ENCODE peak calls at places on chromosomes 2 and 18, in six cellular contexts. M is NCI-H748 treated with DMSO at 0.1 percent for 48 hours, Q is RWPE1, J is adipocyte, B is mesendoderm, D is foreskin fibroblast. U is an unnamed sample.

GRCh38 chr2:197575987-197576386 is 60.1 kb downstream of the MOB4 start:
- DNase-seq in M (no peak), Q (no peak), J (peak; percentile 12), B (no peak), D (peak; percentile 39), U (no peak)

GRCh38 chr2:71686781-71687180 is 233.4 kb downstream of the DYSF start:
- DNase-seq in M (no peak), Q (no peak), J (no peak), B (no peak), D (no peak), U (no peak)

GRCh38 chr18:3664563-3665178 is 214.7 kb downstream of the TGIF1 start:
- DNase-seq in M (no peak), Q (no peak), J (peak; percentile 29), B (peak; percentile 77), D (no peak), U (no peak)

GRCh38 chr2:38740851-38741541 is 10.2 kb downstream of the SRSF7 start:
- DNase-seq in M (peak; percentile 24), Q (no peak), J (peak; percentile 75), B (peak; percentile 64), D (peak; percentile 17), U (no peak)

GRCh38 chr18:58247363-58247834 is 203.4 kb downstream of the NEDD4L start:
- DNase-seq in M (no peak), Q (no peak), J (no peak), B (peak; percentile 67), D (no peak), U (no peak)

GRCh38 chr2:168962636-168963035 is 61.5 kb downstream of the G6PC2 start:
- DNase-seq in M (no peak), Q (no peak), J (no peak), B (no peak), D (no peak), U (no peak)

GRCh38 chr2:132477962-132478361 is 61.4 kb downstream of the GPR39 start:
- DNase-seq in M (no peak), Q (no peak), J (peak; percentile 80), B (no peak), D (peak; percentile 34), U (peak; percentile 67)

GRCh38 chr2:3594493-3595281 is at the start of gene COLEC11:
- DNase-seq in M (no peak), Q (no peak), J (peak; percentile 28), B (peak; percentile 70), D (no peak), U (no peak)

GRCh38 chr2:79782540-79782939 is 269.7 kb downstream of the CTNNA2 start:
- DNase-seq in M (no peak), Q (no peak), J (no peak), B (peak; percentile 86), D (no peak), U (no peak)

GRCh38 chr2:3179626-3180025 is 198.0 kb downstream of the EIPR1 start:
- DNase-seq in M (no peak), Q (no peak), J (no peak), B (no peak), D (no peak), U (no peak)

GRCh38 chr2:75614062-75614710 is 32.4 kb upstream of the MRPL19 start:
- DNase-seq in M (no peak), Q (peak; percentile 46), J (peak; percentile 59), B (no peak), D (no peak), U (no peak)

GRCh38 chr18:616380-616995 is 19.7 kb downstream of the CLUL1 start:
- DNase-seq in M (peak; percentile 48), Q (peak; percentile 41), J (peak; percentile 85), B (peak; percentile 41), D (peak; percentile 33), U (no peak)

GRCh38 chr2:104312684-104313083 is 541.2 kb upstream of the POU3F3 start:
- DNase-seq in M (no peak), Q (no peak), J (no peak), B (peak; percentile 14), D (no peak), U (no peak)

GRCh38 chr2:55985406-55985805 is 61.8 kb upstream of the EFEMP1 start:
- DNase-seq in M (no peak), Q (no peak), J (no peak), B (no peak), D (no peak), U (no peak)

GRCh38 chr2:79876430-79876829 is 363.6 kb downstream of the CTNNA2 start:
- DNase-seq in M (no peak), Q (peak; percentile 8), J (peak; percentile 24), B (peak; percentile 41), D (no peak), U (no peak)

GRCh38 chr2:196535742-196536141 is 103.8 kb upstream of the CCDC150 start:
- DNase-seq in M (peak; percentile 26), Q (peak; percentile 13), J (no peak), B (no peak), D (no peak), U (no peak)

GRCh38 chr18:4405965-4406364 is 49.1 kb downstream of the DLGAP1 start:
- DNase-seq in M (no peak), Q (no peak), J (no peak), B (peak; percentile 23), D (no peak), U (no peak)

GRCh38 chr18:76613058-76613457 is 118.0 kb upstream of the ZNF516 start:
- DNase-seq in M (no peak), Q (no peak), J (no peak), B (no peak), D (no peak), U (no peak)

GRCh38 chr2:127531133-127531709 is 4.3 kb upstream of the MYO7B start:
- DNase-seq in M (no peak), Q (peak; percentile 26), J (no peak), B (no peak), D (no peak), U (no peak)

GRCh38 chr2:68466361-68466777 is 725 bp downstream of the FBXO48 start:
- DNase-seq in M (no peak), Q (no peak), J (peak; percentile 70), B (peak; percentile 35), D (peak; percentile 54), U (peak; percentile 34)

GRCh38 chr2:12317853-12318426 is 398.8 kb upstream of the TRIB2 start:
- DNase-seq in M (no peak), Q (peak; percentile 80), J (peak; percentile 84), B (no peak), D (peak; percentile 92), U (peak; percentile 86)

GRCh38 chr2:73982140-73982617 is 2.5 kb upstream of the TET3 start:
- DNase-seq in M (no peak), Q (peak; percentile 78), J (no peak), B (no peak), D (peak; percentile 52), U (no peak)

GRCh38 chr2:237167934-237168333 is 82.2 kb downstream of the COPS8 start:
- DNase-seq in M (no peak), Q (no peak), J (no peak), B (no peak), D (no peak), U (no peak)

GRCh38 chr2:70190086-70190412 is 770 bp downstream of the C2orf42 start:
- DNase-seq in M (no peak), Q (peak; percentile 14), J (peak; percentile 68), B (peak; percentile 55), D (peak; percentile 9), U (peak; percentile 1)

GRCh38 chr2:10382313-10383061 is 65.6 kb downstream of the ODC1 start:
- DNase-seq in M (no peak), Q (no peak), J (no peak), B (peak; percentile 64), D (no peak), U (no peak)